ENCODE peak calls at places on chromosome 21, in four cellular contexts. One of them, this sample, is unnamed.
A peak's percentile ranks its signal among the peaks of the same experiment; 100 is the strongest.

GRCh38 chr21:42434884-42435283 is 31.2 kb downstream of the UBASH3A start:
- DNase-seq in GM12878: no peak
- DNase-seq in HL-60: no peak
- DNase-seq in K562: no peak
- DNase-seq in this sample: no peak

GRCh38 chr21:27035791-27036190 is 68.9 kb upstream of the ADAMTS5 start:
- DNase-seq in HL-60: no peak
- DNase-seq in K562: no peak
- DNase-seq in GM12878: no peak
- DNase-seq in this sample: no peak

GRCh38 chr21:45523411-45524101 is 18.7 kb downstream of the SLC19A1 start:
- DNase-seq in HL-60: no peak
- DNase-seq in K562: no peak
- DNase-seq in GM12878: no peak
- DNase-seq in this sample: no peak

GRCh38 chr21:45539046-45539795 is 3.0 kb downstream of the SLC19A1 start:
- DNase-seq in K562: no peak
- DNase-seq in HL-60: no peak
- DNase-seq in GM12878: no peak
- DNase-seq in this sample: no peak

GRCh38 chr21:45572783-45573451 is 30.7 kb upstream of the SLC19A1 start:
- DNase-seq in K562: no peak
- DNase-seq in GM12878: no peak
- DNase-seq in HL-60: no peak
- DNase-seq in this sample: no peak

GRCh38 chr21:28615276-28615675 is 377.4 kb downstream of the LTN1 start:
- DNase-seq in GM12878: no peak
- DNase-seq in HL-60: no peak
- DNase-seq in K562: no peak
- DNase-seq in this sample: no peak

GRCh38 chr21:39630827-39631226 is 18.1 kb downstream of the B3GALT5 start:
- DNase-seq in GM12878: no peak
- DNase-seq in K562: no peak
- DNase-seq in HL-60: no peak
- DNase-seq in this sample: no peak

GRCh38 chr21:32467291-32467690 is 54.8 kb downstream of the EVA1C start:
- DNase-seq in K562: no peak
- DNase-seq in HL-60: no peak
- DNase-seq in GM12878: no peak
- DNase-seq in this sample: no peak

GRCh38 chr21:39386899-39387298 is 38.0 kb upstream of the HMGN1 start:
- DNase-seq in K562: no peak
- DNase-seq in HL-60: no peak
- DNase-seq in GM12878: no peak
- DNase-seq in this sample: no peak

GRCh38 chr21:37916795-37917142 is 512 bp upstream of the KCNJ6 start:
- DNase-seq in GM12878: no peak
- DNase-seq in K562: peak; percentile 60
- DNase-seq in HL-60: no peak
- DNase-seq in this sample: no peak

GRCh38 chr21:28590722-28591121 is 402.0 kb downstream of the LTN1 start:
- DNase-seq in GM12878: no peak
- DNase-seq in K562: no peak
- DNase-seq in HL-60: no peak
- DNase-seq in this sample: no peak

GRCh38 chr21:35057428-35057827 is 8.3 kb upstream of the RUNX1 start:
- DNase-seq in K562: no peak
- DNase-seq in HL-60: no peak
- DNase-seq in GM12878: no peak
- DNase-seq in this sample: no peak

GRCh38 chr21:16532841-16533240 is 803.1 kb downstream of the USP25 start:
- DNase-seq in HL-60: no peak
- DNase-seq in GM12878: no peak
- DNase-seq in K562: no peak
- DNase-seq in this sample: no peak

GRCh38 chr21:39637971-39638628 is 25.4 kb downstream of the B3GALT5 start:
- DNase-seq in K562: no peak
- DNase-seq in GM12878: no peak
- DNase-seq in HL-60: no peak
- DNase-seq in this sample: no peak

GRCh38 chr21:35156293-35156976 is 107.3 kb upstream of the RUNX1 start:
- DNase-seq in HL-60: no peak
- DNase-seq in GM12878: no peak
- DNase-seq in K562: no peak
- DNase-seq in this sample: no peak

GRCh38 chr21:23475518-23476189 is 2131.6 kb downstream of the MRPL39 start:
- DNase-seq in HL-60: no peak
- DNase-seq in K562: no peak
- DNase-seq in GM12878: no peak
- DNase-seq in this sample: no peak

GRCh38 chr21:10616535-10616934 is 95.2 kb downstream of the TPTE start:
- DNase-seq in K562: no peak
- DNase-seq in GM12878: no peak
- DNase-seq in HL-60: no peak
- DNase-seq in this sample: no peak

GRCh38 chr21:45546636-45547203 is 4.5 kb upstream of the SLC19A1 start:
- DNase-seq in HL-60: no peak
- DNase-seq in GM12878: no peak
- DNase-seq in K562: no peak
- DNase-seq in this sample: no peak

GRCh38 chr21:32516729-32517649 is 68.3 kb downstream of the TCP10L start:
- DNase-seq in GM12878: no peak
- DNase-seq in HL-60: no peak
- DNase-seq in K562: no peak
- DNase-seq in this sample: no peak

GRCh38 chr21:18041012-18041411 is 203.6 kb upstream of the CHODL start:
- DNase-seq in HL-60: peak; percentile 26
- DNase-seq in K562: no peak
- DNase-seq in GM12878: no peak
- DNase-seq in this sample: no peak

GRCh38 chr21:45048026-45048698 is 26.2 kb upstream of the ADARB1 start:
- DNase-seq in GM12878: no peak
- DNase-seq in K562: no peak
- DNase-seq in HL-60: no peak
- DNase-seq in this sample: no peak

GRCh38 chr21:18529253-18529652 is 125.7 kb upstream of the TMPRSS15 start:
- DNase-seq in HL-60: no peak
- DNase-seq in K562: no peak
- DNase-seq in GM12878: no peak
- DNase-seq in this sample: no peak

GRCh38 chr21:32455548-32455947 is 43.0 kb downstream of the EVA1C start:
- DNase-seq in HL-60: no peak
- DNase-seq in GM12878: no peak
- DNase-seq in K562: no peak
- DNase-seq in this sample: no peak

GRCh38 chr21:46117586-46118304 is 19.8 kb downstream of the COL6A2 start:
- DNase-seq in K562: no peak
- DNase-seq in GM12878: no peak
- DNase-seq in HL-60: no peak
- DNase-seq in this sample: peak; percentile 24

GRCh38 chr21:18384771-18385170 is 18.8 kb downstream of the TMPRSS15 start:
- DNase-seq in GM12878: no peak
- DNase-seq in K562: peak; percentile 10
- DNase-seq in HL-60: no peak
- DNase-seq in this sample: no peak

GRCh38 chr21:46029201-46029924 is 47.8 kb downstream of the COL6A1 start:
- DNase-seq in HL-60: no peak
- DNase-seq in GM12878: no peak
- DNase-seq in K562: no peak
- DNase-seq in this sample: no peak

GRCh38 chr21:42080788-42081083 is 9.6 kb downstream of the UMODL1 start:
- DNase-seq in GM12878: no peak
- DNase-seq in HL-60: peak; percentile 68
- DNase-seq in K562: no peak
- DNase-seq in this sample: no peak

GRCh38 chr21:31128234-31128633 is 90.0 kb upstream of the KRTAP19-8 start:
- DNase-seq in HL-60: no peak
- DNase-seq in K562: no peak
- DNase-seq in GM12878: no peak
- DNase-seq in this sample: no peak

GRCh38 chr21:45220106-45220505 is 67.6 kb downstream of the POFUT2 start:
- DNase-seq in HL-60: no peak
- DNase-seq in GM12878: no peak
- DNase-seq in K562: no peak
- DNase-seq in this sample: no peak

GRCh38 chr21:29125199-29125598 is 5.2 kb upstream of the MAP3K7CL start:
- DNase-seq in GM12878: peak; percentile 71
- DNase-seq in K562: no peak
- DNase-seq in HL-60: no peak
- DNase-seq in this sample: no peak

GRCh38 chr21:15491100-15491499 is 238.7 kb upstream of the USP25 start:
- DNase-seq in HL-60: no peak
- DNase-seq in K562: no peak
- DNase-seq in GM12878: no peak
- DNase-seq in this sample: no peak

GRCh38 chr21:15496896-15497295 is 232.9 kb upstream of the USP25 start:
- DNase-seq in GM12878: no peak
- DNase-seq in K562: no peak
- DNase-seq in HL-60: no peak
- DNase-seq in this sample: no peak

GRCh38 chr21:15498455-15498854 is 231.3 kb upstream of the USP25 start:
- DNase-seq in K562: no peak
- DNase-seq in HL-60: no peak
- DNase-seq in GM12878: no peak
- DNase-seq in this sample: no peak

GRCh38 chr21:15494481-15494880 is 235.3 kb upstream of the USP25 start:
- DNase-seq in HL-60: no peak
- DNase-seq in GM12878: no peak
- DNase-seq in K562: no peak
- DNase-seq in this sample: no peak

GRCh38 chr21:15495965-15496364 is 233.8 kb upstream of the USP25 start:
- DNase-seq in K562: no peak
- DNase-seq in HL-60: no peak
- DNase-seq in GM12878: no peak
- DNase-seq in this sample: no peak
- TF ChIP-seq SPI1 in K562: no peak
- TF ChIP-seq SPI1 in HL-60: no peak
- TF ChIP-seq SPI1 in GM12878: no peak
- TF ChIP-seq SPI1 in this sample: no peak

GRCh38 chr21:36338975-36339374 is 19.0 kb downstream of the MORC3 start:
- DNase-seq in K562: no peak
- DNase-seq in HL-60: no peak
- DNase-seq in GM12878: no peak
- DNase-seq in this sample: no peak

DNA sequence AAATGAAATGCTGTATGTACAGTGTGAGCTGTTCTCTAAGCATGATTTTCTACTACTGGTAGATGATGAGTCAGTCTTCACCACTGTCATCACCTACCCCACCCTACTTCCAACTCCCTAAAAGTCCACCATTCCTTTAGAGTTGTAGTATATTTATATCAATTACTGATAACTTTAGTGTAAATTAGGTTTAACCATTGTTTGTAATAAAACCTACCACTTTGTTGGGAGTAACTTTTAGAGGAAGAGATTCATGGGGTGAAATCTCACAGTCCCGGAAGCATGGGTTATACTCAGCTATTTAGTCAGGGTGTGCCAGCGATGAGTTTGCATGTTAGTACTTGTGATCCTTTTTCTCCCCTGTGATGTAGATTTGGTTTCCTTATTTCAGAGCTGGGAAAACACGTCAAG is 17.1 kb downstream of the MORC3 start:
- DNase-seq in K562: peak; percentile 45
- DNase-seq in GM12878: no peak
- DNase-seq in HL-60: no peak
- DNase-seq in this sample: no peak
- TF ChIP-seq SPI1 in K562: no peak
- TF ChIP-seq SPI1 in GM12878: no peak
- TF ChIP-seq SPI1 in HL-60: no peak
- TF ChIP-seq SPI1 in this sample: no peak

DNA sequence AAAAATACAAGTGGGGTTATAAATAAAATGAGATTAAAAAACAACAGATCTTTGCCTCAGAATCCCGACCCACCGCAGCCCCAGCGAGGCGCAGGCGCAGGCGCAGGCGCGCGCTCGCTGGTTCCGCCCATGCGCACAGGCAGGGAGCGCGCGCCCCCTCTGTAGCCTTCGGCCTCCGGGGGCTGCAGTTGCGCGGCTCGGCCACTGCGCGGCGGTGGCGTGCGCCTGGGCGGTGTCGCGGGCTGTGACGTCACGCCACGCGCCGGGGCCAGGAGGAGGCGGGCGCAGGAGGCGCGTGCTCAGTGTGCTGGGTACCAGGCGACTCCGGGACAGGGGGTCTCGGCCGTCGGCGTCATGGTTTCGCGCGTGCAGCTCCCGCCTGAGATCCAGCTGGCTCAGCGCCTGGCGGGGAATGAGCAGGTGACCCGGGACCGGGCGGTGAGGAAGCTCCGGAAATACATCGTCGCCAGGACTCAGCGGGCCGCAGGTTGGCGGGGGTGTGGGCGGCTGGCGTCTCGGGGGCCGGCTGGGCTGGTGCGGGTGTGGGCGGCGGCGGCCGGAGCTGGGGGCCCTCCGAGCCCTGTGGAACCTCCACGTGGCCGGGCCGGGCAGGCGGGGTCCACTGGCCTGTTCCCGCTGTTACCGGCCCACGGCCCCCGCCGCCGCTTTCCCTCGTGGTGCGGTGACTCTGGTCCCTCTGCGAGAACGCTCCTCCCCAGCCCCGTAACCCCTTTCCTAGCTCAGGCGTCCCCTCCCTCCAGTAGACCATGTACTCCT is at the start of gene RRP1:
- DNase-seq in GM12878: peak; percentile 59
- DNase-seq in K562: peak; percentile 97
- DNase-seq in HL-60: peak; percentile 84
- DNase-seq in this sample: peak; percentile 99
- TF ChIP-seq SPI1 in GM12878: no peak
- TF ChIP-seq SPI1 in K562: no peak
- TF ChIP-seq SPI1 in HL-60: no peak
- TF ChIP-seq SPI1 in this sample: no peak

GRCh38 chr21:25420831-25421230 is 186.4 kb downstream of the MRPL39 start:
- DNase-seq in GM12878: no peak
- DNase-seq in HL-60: no peak
- DNase-seq in K562: no peak
- DNase-seq in this sample: no peak
- TF ChIP-seq SPI1 in GM12878: no peak
- TF ChIP-seq SPI1 in HL-60: no peak
- TF ChIP-seq SPI1 in K562: no peak
- TF ChIP-seq SPI1 in this sample: no peak

GRCh38 chr21:33948096-33948950 is 32.7 kb upstream of the ATP5PO start:
- DNase-seq in GM12878: peak; percentile 89
- DNase-seq in HL-60: peak; percentile 79
- DNase-seq in K562: peak; percentile 60
- DNase-seq in this sample: no peak
- TF ChIP-seq SPI1 in GM12878: peak; percentile 71
- TF ChIP-seq SPI1 in HL-60: peak; percentile 70
- TF ChIP-seq SPI1 in K562: peak; percentile 5
- TF ChIP-seq SPI1 in this sample: peak; percentile 71

GRCh38 chr21:14527690-14528652 is 18.1 kb downstream of the SAMSN1 start:
- DNase-seq in K562: no peak
- DNase-seq in GM12878: no peak
- DNase-seq in HL-60: no peak
- DNase-seq in this sample: no peak

GRCh38 chr21:14528815-14529214 is 17.3 kb downstream of the SAMSN1 start:
- DNase-seq in GM12878: no peak
- DNase-seq in K562: no peak
- DNase-seq in HL-60: no peak
- DNase-seq in this sample: no peak

GRCh38 chr21:14523234-14523633 is 22.9 kb downstream of the SAMSN1 start:
- DNase-seq in GM12878: no peak
- DNase-seq in HL-60: peak; percentile 40
- DNase-seq in K562: no peak
- DNase-seq in this sample: no peak

GRCh38 chr21:14526816-14527689 is 19.1 kb downstream of the SAMSN1 start:
- DNase-seq in HL-60: peak; percentile 36
- DNase-seq in K562: no peak
- DNase-seq in GM12878: no peak
- DNase-seq in this sample: no peak

GRCh38 chr21:14526199-14526598 is 19.9 kb downstream of the SAMSN1 start:
- DNase-seq in HL-60: no peak
- DNase-seq in GM12878: no peak
- DNase-seq in K562: no peak
- DNase-seq in this sample: no peak
- TF ChIP-seq SPI1 in HL-60: no peak
- TF ChIP-seq SPI1 in GM12878: no peak
- TF ChIP-seq SPI1 in K562: no peak
- TF ChIP-seq SPI1 in this sample: no peak